ENCODE peak calls at places on chromosomes 4 and X, in four cellular contexts. Z, R, B and V are unnamed samples.

GRCh38 chrX:108582151-108582550 is 142.5 kb downstream of the COL4A5 start:
- DNase-seq in R (no peak), B (no peak), Z (no peak), V (no peak)

GRCh38 chr4:25563071-25563564 is 92.5 kb upstream of the SLC34A2 start:
- DNase-seq in Z (no peak), R (no peak), B (no peak), V (no peak)

GRCh38 chr4:94918543-94918942 is 160.8 kb downstream of the BMPR1B start:
- DNase-seq in R (no peak), B (no peak), Z (no peak), V (no peak)

GRCh38 chrX:106331606-106332005 is 163.5 kb downstream of the PWWP3B start:
- DNase-seq in R (no peak), Z (no peak), B (no peak), V (no peak)

GRCh38 chrX:13064599-13065143 is 20.3 kb upstream of the FAM9C start:
- DNase-seq in B (no peak), R (no peak), Z (no peak), V (no peak)

GRCh38 chr4:168598191-168598590 is 101.3 kb downstream of the PALLD start:
- DNase-seq in Z (no peak), R (no peak), B (no peak), V (no peak)

GRCh38 chr4:6391186-6391851 is 81.1 kb downstream of the PPP2R2C start:
- DNase-seq in B (no peak), R (no peak), Z (no peak), V (no peak)

GRCh38 chr4:183591301-183591700 is 67.7 kb downstream of the RWDD4 start:
- DNase-seq in B (no peak), Z (no peak), R (no peak), V (no peak)

GRCh38 chrX:42837092-42837726 is 59.2 kb upstream of the PPP1R2C start:
- DNase-seq in B (no peak), R (no peak), Z (no peak), V (no peak)

GRCh38 chr4:171067422-171067821 is 745.8 kb upstream of the GALNTL6 start:
- DNase-seq in Z (no peak), B (no peak), R (no peak), V (no peak)
- TF ChIP-seq CTCF in Z (no peak), B (no peak), R (no peak), V (no peak)

GRCh38 chr4:98786866-98787265 is 128.5 kb upstream of the TSPAN5 start:
- DNase-seq in Z (no peak), B (no peak), R (no peak), V (no peak)
- TF ChIP-seq CTCF in Z (no peak), B (peak), R (no peak), V (no peak)

GRCh38 chr4:28686618-28687017 is 1826.0 kb downstream of the STIM2 start:
- DNase-seq in B (no peak), R (no peak), Z (no peak), V (peak)
- TF ChIP-seq CTCF in B (peak), R (no peak), Z (peak), V (no peak)

GRCh38 chr4:92304636-92305035 is 870 bp downstream of the GRID2 start:
- DNase-seq in R (no peak), Z (no peak), B (no peak), V (peak)

GRCh38 chr4:92303621-92304027 is at the start of gene GRID2:
- DNase-seq in R (peak), B (no peak), Z (no peak), V (no peak)

GRCh38 chr4:92304073-92304472 is 307 bp downstream of the GRID2 start:
- DNase-seq in R (no peak), Z (no peak), B (no peak), V (no peak)

DNA sequence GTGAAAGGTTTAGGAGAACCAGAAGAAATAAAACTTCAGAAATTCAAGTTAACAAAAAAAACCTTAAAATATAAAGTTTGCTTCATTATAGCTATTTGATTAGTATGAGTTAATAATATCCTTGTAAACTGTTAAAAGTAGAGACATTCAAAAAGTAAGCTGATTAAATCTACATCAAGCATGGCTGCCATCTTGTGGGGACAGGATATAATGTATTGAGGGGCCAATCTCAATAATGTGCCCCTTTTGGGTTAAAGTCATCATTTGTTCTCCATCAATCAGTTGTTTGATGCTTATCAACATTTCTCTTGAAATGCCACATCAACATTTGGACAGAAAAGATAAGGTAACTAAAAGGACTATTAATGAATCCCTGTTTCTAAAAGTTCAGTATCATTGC is 4.6 kb upstream of the GRID2 start:
- DNase-seq in R (no peak), Z (no peak), B (no peak), V (no peak)
- TF ChIP-seq CTCF in R (no peak), Z (no peak), B (no peak), V (no peak)

GRCh38 chr4:1031956-1032795 is 20.8 kb downstream of the FGFRL1 start:
- DNase-seq in Z (no peak), R (no peak), B (no peak), V (no peak)
- TF ChIP-seq CTCF in Z (no peak), R (no peak), B (peak), V (no peak)

DNA sequence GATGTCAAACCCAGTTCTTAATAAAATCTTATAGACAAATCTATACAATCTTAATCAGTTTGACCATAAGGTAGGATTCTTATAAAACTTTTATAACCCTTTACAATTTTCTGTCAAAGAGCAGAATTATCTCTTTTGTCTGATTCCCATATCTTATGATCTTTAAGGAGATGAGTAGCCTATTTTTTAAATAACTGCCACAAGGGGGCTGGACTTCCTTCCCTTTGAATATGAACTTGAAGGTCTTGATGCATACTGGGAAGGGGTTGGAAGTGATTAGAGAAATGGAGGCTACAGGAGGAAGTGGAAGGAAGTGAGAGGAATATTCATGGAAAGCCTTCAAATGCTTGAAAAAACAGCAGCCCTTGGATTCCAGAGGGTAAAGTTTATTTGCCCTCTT is 111.1 kb downstream of the APOOL start:
- DNase-seq in B (no peak), R (no peak), Z (no peak), V (no peak)
- TF ChIP-seq CTCF in B (no peak), R (no peak), Z (no peak), V (no peak)

GRCh38 chr4:175561691-175562090 is 250.4 kb downstream of the GPM6A start:
- DNase-seq in Z (no peak), B (no peak), R (no peak), V (no peak)

GRCh38 chr4:175562537-175562936 is 249.5 kb downstream of the GPM6A start:
- DNase-seq in R (no peak), B (no peak), Z (no peak), V (no peak)

GRCh38 chr4:175562111-175562510 is 250.0 kb downstream of the GPM6A start:
- DNase-seq in R (no peak), Z (no peak), B (no peak), V (no peak)

DNA sequence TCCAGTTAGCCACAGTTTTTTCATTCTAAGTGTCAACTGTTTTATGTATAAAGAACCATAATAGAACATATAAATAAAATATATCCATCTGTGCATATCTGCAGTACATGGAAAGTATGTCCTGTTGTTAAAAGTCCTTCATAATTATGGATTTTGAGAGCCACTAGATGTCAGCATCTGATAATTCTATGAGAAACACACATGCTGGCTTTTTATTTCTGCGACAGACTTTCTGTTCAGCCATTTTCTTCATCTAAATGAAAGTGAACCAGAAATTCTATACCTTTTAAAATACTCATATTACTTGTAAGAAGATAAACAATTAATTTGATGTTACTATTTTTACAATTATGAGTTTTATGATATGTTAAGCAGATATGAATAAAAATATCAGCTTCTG is 251.4 kb downstream of the GPM6A start:
- DNase-seq in R (no peak), B (no peak), Z (no peak), V (no peak)
- TF ChIP-seq CTCF in R (no peak), B (peak), Z (no peak), V (no peak)

GRCh38 chr4:110164251-110164650 is 34.2 kb downstream of the ELOVL6 start:
- DNase-seq in B (no peak), R (no peak), Z (no peak), V (no peak)

GRCh38 chr4:110160616-110161015 is 37.8 kb downstream of the ELOVL6 start:
- DNase-seq in Z (no peak), B (no peak), R (no peak), V (no peak)

GRCh38 chr4:110165382-110166285 is 32.8 kb downstream of the ELOVL6 start:
- DNase-seq in B (no peak), Z (no peak), R (no peak), V (peak)

GRCh38 chr4:110164856-110165255 is 33.6 kb downstream of the ELOVL6 start:
- DNase-seq in B (no peak), R (no peak), Z (no peak), V (no peak)

DNA sequence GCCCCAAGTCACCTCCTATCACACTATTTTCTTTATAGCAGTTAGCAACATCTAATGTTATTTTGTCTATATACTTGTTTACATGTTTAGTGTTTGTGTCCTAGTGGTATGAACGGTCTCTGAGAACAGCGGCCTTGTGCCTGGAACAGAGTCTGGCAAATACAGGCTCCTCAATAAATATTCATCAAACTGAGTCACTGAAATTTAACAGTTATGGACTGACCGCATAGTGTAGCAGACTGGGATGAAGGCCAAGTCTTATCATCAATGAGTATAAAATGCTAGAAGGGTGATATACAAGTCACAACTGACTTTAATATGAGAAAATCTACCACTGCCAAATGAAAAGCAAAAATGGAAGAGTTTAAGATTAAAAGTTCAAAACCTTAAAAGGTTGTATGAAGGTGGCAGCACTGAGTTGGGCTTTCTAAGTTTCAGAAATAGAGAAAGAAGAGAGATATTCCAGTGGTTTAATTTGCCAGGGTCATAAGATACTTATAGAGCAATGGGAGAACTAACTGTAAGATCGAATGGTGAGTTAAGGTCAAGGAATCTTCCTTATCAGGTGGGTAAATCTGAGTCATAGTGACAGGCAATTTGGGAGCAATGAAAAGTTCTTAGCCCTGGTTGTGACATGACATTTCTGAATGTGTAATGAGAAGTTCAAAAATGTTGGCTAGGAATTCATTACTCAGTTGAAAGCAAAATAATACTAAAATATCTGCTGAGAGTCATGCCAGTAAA is 34.9 kb downstream of the ELOVL6 start:
- DNase-seq in B (no peak), Z (no peak), R (no peak), V (no peak)
- TF ChIP-seq CTCF in B (no peak), Z (no peak), R (no peak), V (no peak)

DNA sequence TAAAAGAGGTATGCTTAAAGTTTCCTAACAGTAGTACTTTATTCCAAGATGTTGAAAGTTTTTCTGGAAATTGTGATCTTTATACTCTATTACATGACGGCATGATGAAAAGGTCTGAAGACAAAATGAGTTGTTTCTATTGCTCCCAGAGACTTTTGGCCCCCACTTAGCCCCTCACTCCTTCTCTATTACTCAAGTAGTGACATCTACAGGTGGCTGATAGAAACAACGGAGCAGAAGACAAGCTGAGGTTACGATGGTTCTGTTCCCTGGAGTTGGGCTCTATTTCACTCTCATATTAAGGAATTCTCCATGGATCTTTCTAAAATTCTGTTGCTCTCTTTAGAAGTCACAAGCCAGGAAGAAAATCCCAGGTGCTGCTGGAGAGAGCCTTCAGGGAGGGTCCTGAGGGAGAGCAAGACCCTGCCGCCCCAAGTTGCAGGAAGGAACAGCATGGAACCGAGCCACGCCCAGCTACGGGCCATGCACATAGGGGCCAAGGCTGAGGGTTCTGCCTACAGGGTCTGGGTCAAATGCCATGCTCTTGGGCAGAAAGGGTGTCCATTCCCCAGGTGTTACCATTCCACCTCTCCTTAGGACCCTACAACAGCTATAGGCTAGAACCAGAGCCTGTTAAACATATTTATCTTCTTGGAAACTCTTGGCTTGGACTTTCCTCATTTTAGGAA is 22.7 kb downstream of the RPL9 start:
- DNase-seq in R (no peak), Z (no peak), B (no peak), V (no peak)
- TF ChIP-seq CTCF in R (no peak), Z (no peak), B (peak), V (no peak)